ENCODE peak calls at places on chromosomes 16 and 17, in nine cellular contexts. V is left ventricle myocardium inferior, K is uterus, L is adrenal gland, H is tibial nerve, S is cardiac muscle cell, R is AG04450, F is neural progenitor cell, X is Peyer's patch. Y is an unnamed sample.

GRCh38 chr16:87332150-87332549 is 15.0 kb upstream of the C16orf95 start:
- DNase-seq in L (no peak), F (no peak), V (no peak), S (no peak), R (no peak), K (no peak), H (no peak), X (no peak), Y (no peak)

GRCh38 chr16:89197633-89198416 is 2.5 kb downstream of the SLC22A31 start:
- DNase-seq in H (no peak), R (no peak), K (no peak), L (no peak), S (no peak), V (no peak), X (no peak), F (no peak), Y (no peak)

GRCh38 chr17:79114455-79115301 is 40.1 kb downstream of the ENGASE start:
- DNase-seq in F (peak), L (no peak), X (no peak), R (no peak), V (peak), S (peak), H (no peak), K (peak), Y (peak)

GRCh38 chr17:68613739-68614298 is 12.7 kb upstream of the FAM20A start:
- DNase-seq in F (peak), K (no peak), S (peak), R (no peak), H (peak), V (no peak), X (no peak), L (peak), Y (peak)

GRCh38 chr17:1557355-1558095 is 5.1 kb downstream of the PITPNA start:
- DNase-seq in L (no peak), K (peak), F (no peak), S (peak), V (no peak), R (no peak), H (no peak), X (no peak), Y (no peak)

GRCh38 chr16:4443986-4444385 is 18.3 kb downstream of the DNAJA3 start:
- DNase-seq in F (no peak), R (no peak), H (no peak), L (no peak), S (no peak), X (no peak), V (no peak), K (no peak), Y (no peak)

GRCh38 chr17:10631048-10631700 is 25.9 kb downstream of the MYH3 start:
- DNase-seq in L (no peak), R (no peak), X (no peak), F (peak), K (no peak), V (no peak), S (peak), H (no peak), Y (peak)

GRCh38 chr16:2031081-2031577 is 4.4 kb downstream of the NHERF2 start:
- DNase-seq in S (no peak), F (no peak), R (no peak), K (no peak), H (no peak), L (no peak), X (no peak), V (peak), Y (peak)

GRCh38 chr16:27289669-27290068 is 21.1 kb upstream of the NSMCE1 start:
- DNase-seq in F (no peak), K (no peak), V (no peak), H (no peak), X (no peak), R (no peak), S (no peak), L (no peak), Y (no peak)

GRCh38 chr17:61157246-61157887 is 242.3 kb upstream of the TBX2 start:
- DNase-seq in F (no peak), R (no peak), S (peak), H (no peak), V (no peak), K (no peak), X (no peak), L (no peak), Y (peak)

GRCh38 chr16:57732011-57732410 is 3.6 kb upstream of the KATNB1 start:
- DNase-seq in L (no peak), V (no peak), S (peak), K (no peak), H (no peak), X (no peak), R (no peak), F (no peak), Y (no peak)

GRCh38 chr17:35255316-35255715 is 12.4 kb downstream of the SLFN5 start:
- DNase-seq in F (peak), X (no peak), S (no peak), L (no peak), K (no peak), V (no peak), R (no peak), H (no peak), Y (no peak)
- H3K27ac ChIP-seq in F (no peak), X (no peak), S (no peak), L (peak), K (no peak), V (peak), R (no peak), H (peak), Y (no peak)

GRCh38 chr16:28883221-28883996 is 5.1 kb downstream of the ATP2A1 start:
- DNase-seq in R (no peak), X (no peak), L (no peak), F (no peak), V (no peak), H (no peak), S (no peak), K (no peak), Y (no peak)
- TF ChIP-seq CTCF in R (no peak), X (no peak), L (no peak), F (no peak), V (no peak), H (no peak), S (no peak), K (no peak), Y (no peak)

DNA sequence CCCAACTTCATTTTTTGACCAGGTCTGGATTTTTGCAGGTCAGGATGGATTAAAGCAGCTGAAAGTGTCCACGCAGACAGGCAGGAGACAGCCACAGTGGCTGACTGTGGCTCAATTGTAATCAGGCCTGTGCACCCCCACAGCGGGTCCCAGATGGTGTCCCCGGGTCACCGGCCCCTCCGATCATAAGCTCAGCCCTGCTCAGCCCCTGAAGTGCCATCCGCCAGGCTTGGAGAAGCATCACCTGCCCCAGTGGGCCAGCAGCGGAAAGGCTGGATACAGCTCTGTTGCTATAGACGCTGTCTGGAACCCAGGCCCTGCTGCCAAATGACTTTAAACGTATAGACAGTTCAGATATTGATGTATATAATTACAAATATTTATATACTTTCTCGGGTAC is 60.6 kb downstream of the RPH3AL start:
- DNase-seq in V (no peak), X (no peak), L (no peak), S (no peak), K (no peak), R (no peak), F (no peak), H (no peak), Y (no peak)
- H3K4me3 ChIP-seq in V (no peak), X (no peak), L (no peak), S (no peak), K (no peak), R (no peak), F (no peak), H (no peak), Y (no peak)

GRCh38 chr17:29248845-29249244 is 2.2 kb downstream of the CRYBA1 start:
- DNase-seq in K (no peak), H (no peak), L (no peak), X (no peak), F (no peak), S (no peak), R (no peak), V (no peak), Y (no peak)
- H3K27ac ChIP-seq in K (no peak), H (no peak), L (no peak), X (no peak), F (no peak), S (no peak), R (no peak), V (no peak), Y (no peak)

GRCh38 chr17:56213031-56213430 is 59.8 kb downstream of the ANKFN1 start:
- DNase-seq in H (no peak), K (no peak), F (no peak), X (no peak), R (no peak), L (no peak), V (no peak), S (no peak), Y (no peak)
- TF ChIP-seq CTCF in H (no peak), K (no peak), F (no peak), X (no peak), R (no peak), L (no peak), V (no peak), S (no peak), Y (no peak)